ENCODE peak calls at places on chromosome 17, in four cellular contexts. B is AG04450, C is cardiac muscle cell, Y is AG04449. V is an unnamed sample.

GRCh38 chr17:63488851-63489250 is 12.0 kb downstream of the ACE start:
- DNase-seq in B (no peak), C (no peak), Y (no peak), V (no peak)

GRCh38 chr17:82859431-82860403 is 19.9 kb upstream of the ZNF750 start:
- DNase-seq in B (no peak), C (peak; percentile 60), Y (no peak), V (peak; percentile 32)

GRCh38 chr17:42989146-42989545 is 8.8 kb downstream of the RUNDC1 start:
- DNase-seq in B (no peak), C (no peak), Y (no peak), V (no peak)

GRCh38 chr17:62763891-62764600 is 44.1 kb downstream of the MARCHF10 start:
- DNase-seq in B (no peak), C (no peak), Y (no peak), V (no peak)

GRCh38 chr17:7589891-7590611 is at the start of gene SOX15:
- DNase-seq in B (no peak), C (no peak), Y (no peak), V (no peak)

GRCh38 chr17:63250830-63251229 is 195.3 kb downstream of the CYB561 start:
- DNase-seq in B (no peak), C (no peak), Y (no peak), V (no peak)

GRCh38 chr17:39600469-39601009 is 7.2 kb downstream of the NEUROD2 start:
- DNase-seq in B (no peak), C (no peak), Y (no peak), V (no peak)

GRCh38 chr17:48624118-48624517 is 2.0 kb downstream of the HOXB9 start:
- DNase-seq in B (no peak), C (no peak), Y (no peak), V (no peak)

GRCh38 chr17:48625502-48626201 is 506 bp downstream of the HOXB9 start:
- DNase-seq in B (no peak), C (no peak), Y (no peak), V (no peak)

GRCh38 chr17:47305302-47305923 is 18.3 kb upstream of the EFCAB13 start:
- DNase-seq in B (peak; percentile 74), C (no peak), Y (peak; percentile 85), V (peak; percentile 87)

GRCh38 chr17:66959641-66960375 is 4.7 kb upstream of the CACNG4 start:
- DNase-seq in B (no peak), C (no peak), Y (no peak), V (no peak)

GRCh38 chr17:38609280-38610031 is 3.7 kb upstream of the SRCIN1 start:
- DNase-seq in B (no peak), C (no peak), Y (no peak), V (no peak)

GRCh38 chr17:78147315-78147998 is 1.3 kb downstream of the C17orf99 start:
- DNase-seq in B (no peak), C (no peak), Y (no peak), V (no peak)

GRCh38 chr17:41315814-41316430 is 412 bp upstream of the KRTAP17-1 start:
- DNase-seq in B (no peak), C (no peak), Y (no peak), V (no peak)

GRCh38 chr17:9346296-9346926 is 229.2 kb downstream of the STX8 start:
- DNase-seq in B (no peak), C (no peak), Y (no peak), V (no peak)

GRCh38 chr17:45139533-45139920 is 4.0 kb downstream of the ACBD4 start:
- DNase-seq in B (no peak), C (no peak), Y (no peak), V (no peak)

GRCh38 chr17:57108656-57109392 is 23.8 kb downstream of the AKAP1 start:
- DNase-seq in B (no peak), C (no peak), Y (no peak), V (no peak)

GRCh38 chr17:33292184-33292980 is 713 bp downstream of the ASIC2 start:
- DNase-seq in B (no peak), C (peak; percentile 48), Y (no peak), V (no peak)

GRCh38 chr17:59825533-59826316 is 67.0 kb downstream of the TUBD1 start:
- DNase-seq in B (no peak), C (no peak), Y (no peak), V (peak; percentile 76)

GRCh38 chr17:54968954-54969400 is 412 bp downstream of the STXBP4 start:
- DNase-seq in B (no peak), C (peak; percentile 53), Y (no peak), V (no peak)

GRCh38 chr17:48555616-48556533 is 11.0 kb upstream of the HOXB2 start:
- DNase-seq in B (no peak), C (peak; percentile 69), Y (no peak), V (no peak)

GRCh38 chr17:75244133-75244866 is 17.1 kb downstream of the GGA3 start:
- DNase-seq in B (no peak), C (no peak), Y (no peak), V (no peak)

GRCh38 chr17:65902831-65903549 is 288.9 kb downstream of the CEP112 start:
- DNase-seq in B (no peak), C (no peak), Y (no peak), V (no peak)

GRCh38 chr17:74123866-74124265 is 79.6 kb upstream of the RPL38 start:
- DNase-seq in B (no peak), C (no peak), Y (no peak), V (no peak)

GRCh38 chr17:38627957-38628356 is 22.2 kb upstream of the SRCIN1 start:
- DNase-seq in B (no peak), C (no peak), Y (no peak), V (no peak)

GRCh38 chr17:65696739-65697394 is 135.4 kb upstream of the AXIN2 start:
- DNase-seq in B (no peak), C (no peak), Y (peak; percentile 14), V (peak; percentile 39)

GRCh38 chr17:43676471-43676870 is 14.7 kb upstream of the MEOX1 start:
- DNase-seq in B (no peak), C (no peak), Y (no peak), V (no peak)

GRCh38 chr17:82479602-82480001 is 21.1 kb downstream of the NARF start:
- DNase-seq in B (no peak), C (no peak), Y (no peak), V (no peak)

GRCh38 chr17:74205274-74205673 is 1.8 kb downstream of the RPL38 start:
- DNase-seq in B (no peak), C (no peak), Y (no peak), V (no peak)

GRCh38 chr17:3635474-3636153 is 436 bp downstream of the SHPK start:
- DNase-seq in B (no peak), C (no peak), Y (no peak), V (no peak)

GRCh38 chr17:62680541-62681052 is 53.1 kb downstream of the MRC2 start:
- DNase-seq in B (no peak), C (no peak), Y (no peak), V (no peak)

GRCh38 chr17:49836111-49837030 is 11.5 kb downstream of the TAC4 start:
- DNase-seq in B (no peak), C (no peak), Y (peak; percentile 23), V (no peak)

GRCh38 chr17:77370536-77370935 is 229.8 kb downstream of the SEC14L1 start:
- DNase-seq in B (no peak), C (no peak), Y (no peak), V (no peak)

DNA sequence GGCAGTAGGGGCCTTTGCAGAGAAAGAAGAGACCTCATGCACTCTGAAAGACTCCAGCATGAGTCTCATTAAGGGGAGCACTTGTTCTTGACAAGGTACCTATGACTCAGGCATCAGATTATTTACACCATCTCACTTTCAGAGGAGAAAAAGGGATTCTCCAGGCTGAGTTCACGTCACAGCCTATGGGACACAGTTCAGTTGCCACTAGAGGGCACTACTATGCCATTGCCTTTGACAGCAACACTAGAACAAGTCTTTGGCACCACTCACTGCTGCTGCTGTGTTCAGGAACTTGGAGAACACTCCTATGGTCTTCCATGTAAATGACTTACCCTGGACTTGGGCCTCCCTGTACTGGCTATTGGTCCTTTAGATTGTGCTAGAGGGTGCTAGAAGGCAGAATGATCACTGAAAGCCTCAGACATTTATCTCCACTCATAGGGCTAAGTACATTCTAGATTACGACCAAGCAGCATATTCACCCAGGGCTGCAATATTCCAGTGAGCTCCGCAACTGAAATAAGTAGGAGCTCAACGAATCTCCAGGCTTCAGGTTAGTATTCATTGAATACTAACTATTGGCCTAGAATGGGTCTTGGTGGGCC is 225.1 kb upstream of the CA10 start:
- DNase-seq in B (no peak), C (peak; percentile 84), Y (no peak), V (peak; percentile 1)
- TF ChIP-seq CTCF in B (no peak), C (peak; percentile 60), Y (no peak), V (peak; percentile 38)

DNA sequence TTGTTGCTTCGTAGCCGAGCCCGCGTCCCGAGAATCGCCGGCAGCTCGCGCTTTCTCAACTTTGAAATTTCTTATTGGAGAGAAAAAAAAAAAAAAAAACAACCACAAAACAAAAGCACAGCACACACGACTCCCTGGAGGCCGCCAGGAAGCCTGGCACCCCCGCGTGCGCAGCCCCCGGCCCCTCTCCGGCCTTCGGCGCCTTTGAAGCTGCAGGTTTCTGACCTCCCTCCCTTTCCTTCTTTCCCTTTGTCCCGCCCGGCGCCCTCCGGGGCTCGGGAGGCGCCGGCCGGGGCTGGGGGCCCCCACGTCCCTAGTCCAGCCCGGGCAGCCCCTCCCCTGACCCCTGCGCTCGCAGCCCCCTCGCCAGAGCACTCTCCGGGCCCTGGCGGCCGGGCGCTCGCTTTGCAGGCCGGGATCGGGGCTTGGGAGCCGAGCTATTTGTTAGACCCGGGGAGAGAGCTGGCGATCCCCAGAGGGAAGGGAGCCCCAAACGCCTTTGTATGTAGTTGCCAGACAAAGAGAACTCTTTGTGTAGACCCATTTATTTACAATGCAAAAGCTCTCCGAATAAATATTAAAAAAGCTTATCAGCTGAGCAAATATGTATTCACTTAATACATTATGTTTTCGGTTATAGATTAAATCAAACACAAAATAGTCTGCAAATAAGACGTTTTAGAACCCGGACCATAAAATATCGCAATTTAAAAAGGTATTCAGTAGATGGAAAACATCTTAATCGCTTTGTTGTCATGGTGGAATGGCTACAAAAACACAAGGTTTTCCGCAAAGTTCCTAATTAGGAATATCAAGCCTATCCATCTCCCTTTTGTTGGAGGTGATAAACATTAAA is 2.3 kb downstream of the BAHCC1 start:
- DNase-seq in B (no peak), C (peak; percentile 73), Y (no peak), V (no peak)
- H3K4me3 ChIP-seq in B (peak overlapping the region; percentile 67), C (peak overlapping the region; percentile 87), Y (peak overlapping the region; percentile 69), V (peak overlapping the region; percentile 57)

DNA sequence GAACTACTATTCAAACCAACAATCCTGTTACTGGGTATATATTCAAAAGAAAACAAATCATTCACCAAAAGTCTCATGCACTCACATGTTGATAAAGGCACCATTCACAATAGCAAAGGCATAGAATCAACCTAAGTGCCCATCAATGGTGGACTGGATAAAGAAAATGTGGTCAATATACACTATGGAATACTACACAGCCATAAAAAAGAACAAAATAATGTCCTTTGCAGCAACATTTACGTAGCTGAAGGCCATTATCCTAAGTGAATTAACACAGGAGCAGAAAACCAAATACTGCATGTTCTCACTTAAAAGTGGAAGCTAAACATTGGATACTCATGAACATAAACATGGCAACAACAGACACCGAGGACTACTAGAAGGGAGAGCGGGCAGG is 41.9 kb downstream of the KCNJ16 start:
- DNase-seq in B (no peak), C (no peak), Y (no peak), V (no peak)
- TF ChIP-seq CTCF in B (no peak), C (no peak), Y (no peak), V (no peak)

GRCh38 chr17:35713069-35713728 is 18.2 kb upstream of the RASL10B start:
- DNase-seq in B (peak; percentile 53), C (peak; percentile 86), Y (peak; percentile 90), V (peak; percentile 57)
- H3K4me3 ChIP-seq in B (no peak overlapping the region), C (no peak overlapping the region), Y (no peak overlapping the region), V (no peak overlapping the region)

GRCh38 chr17:81338301-81339179 is 43.4 kb upstream of the SLC38A10 start:
- DNase-seq in B (no peak), C (no peak), Y (no peak), V (no peak)
- TF ChIP-seq CTCF in B (no peak), C (no peak), Y (no peak), V (no peak)

GRCh38 chr17:11404877-11405276 is 163.9 kb downstream of the SHISA6 start:
- DNase-seq in B (no peak), C (no peak), Y (no peak), V (no peak)
- H3K4me3 ChIP-seq in B (no peak overlapping the region), C (no peak overlapping the region), Y (no peak overlapping the region), V (no peak overlapping the region)